ENCODE peak calls at places on chromosomes 13 and 19, in four cellular contexts. J is natural killer cell, P is BE2C, T is PC-9. W is an unnamed sample.

GRCh38 chr19:29326351-29326750 is 113.4 kb upstream of the UQCRFS1 start:
- DNase-seq in P (no peak), T (no peak), J (no peak), W (no peak)

GRCh38 chr19:23116802-23117571 is at the start of gene ZNF730:
- DNase-seq in P (peak; percentile 78), J (peak; percentile 84), T (peak; percentile 23), W (peak; percentile 70)

GRCh38 chr13:40974460-40975407 is 44.4 kb downstream of the ELF1 start:
- DNase-seq in J (no peak), P (peak; percentile 12), T (no peak), W (peak; percentile 58)

GRCh38 chr19:7560271-7560670 is 24.8 kb downstream of the PNPLA6 start:
- DNase-seq in T (no peak), J (no peak), P (no peak), W (no peak)

GRCh38 chr13:102598061-102598460 is 1.3 kb downstream of the TPP2 start:
- DNase-seq in T (no peak), J (no peak), P (no peak), W (no peak)

GRCh38 chr13:30463820-30464495 is 1.8 kb downstream of the HMGB1 start:
- DNase-seq in J (no peak), P (peak; percentile 39), T (no peak), W (no peak)

GRCh38 chr13:24557121-24557520 is 44.5 kb upstream of the PARP4 start:
- DNase-seq in P (no peak), T (no peak), J (no peak), W (no peak)

GRCh38 chr13:46170687-46171086 is 11.3 kb downstream of the LCP1 start:
- DNase-seq in J (no peak), P (no peak), T (no peak), W (no peak)

GRCh38 chr13:27336005-27336673 is 65.5 kb downstream of the RASL11A start:
- DNase-seq in T (no peak), P (no peak), J (no peak), W (no peak)

GRCh38 chr13:87138856-87139255 is 532.3 kb upstream of the SLITRK5 start:
- DNase-seq in P (no peak), J (no peak), T (no peak), W (no peak)

GRCh38 chr13:33745370-33746324 is 72.3 kb upstream of the RFC3 start:
- DNase-seq in T (no peak), J (no peak), P (no peak), W (no peak)

GRCh38 chr13:101291216-101291615 is 125.1 kb downstream of the NALCN start:
- DNase-seq in T (no peak), J (no peak), P (no peak), W (no peak)

GRCh38 chr19:57829316-57829715 is 783 bp upstream of the ZNF587B start:
- DNase-seq in P (no peak), T (no peak), J (no peak), W (no peak)

GRCh38 chr19:44142014-44142523 is 715 bp downstream of the ZNF234 start:
- DNase-seq in T (no peak), P (no peak), J (no peak), W (no peak)

GRCh38 chr19:29326849-29327840 is 114.2 kb upstream of the UQCRFS1 start:
- DNase-seq in P (no peak), T (no peak), J (no peak), W (no peak)

GRCh38 chr13:112213467-112214245 is 146.7 kb downstream of the SOX1 start:
- DNase-seq in J (no peak), T (no peak), P (no peak), W (no peak)

GRCh38 chr13:73599232-73600128 is 534.7 kb downstream of the KLF12 start:
- DNase-seq in T (no peak), P (no peak), J (no peak), W (no peak)

GRCh38 chr19:54062643-54063042 is 1.1 kb downstream of the VSTM1 start:
- DNase-seq in T (no peak), J (no peak), P (no peak), W (no peak)

GRCh38 chr13:78487707-78488106 is 115.6 kb downstream of the POU4F1 start:
- DNase-seq in P (no peak), J (no peak), T (no peak), W (no peak)

GRCh38 chr19:38932425-38933179 is 1.9 kb downstream of the MRPS12 start:
- DNase-seq in J (no peak), T (no peak), P (peak; percentile 56), W (peak; percentile 7)

GRCh38 chr13:27977476-27978300 is 8.6 kb upstream of the CDX2 start:
- DNase-seq in P (no peak), T (no peak), J (no peak), W (no peak)

GRCh38 chr19:38736036-38736412 is 8.2 kb downstream of the CAPN12 start:
- DNase-seq in P (peak; percentile 54), T (peak; percentile 63), J (peak; percentile 58), W (no peak)

GRCh38 chr19:10936661-10937084 is 8.1 kb downstream of the TIMM29 start:
- DNase-seq in T (peak; percentile 45), J (no peak), P (peak; percentile 80), W (peak; percentile 50)

GRCh38 chr13:80571346-80572307 is 230.7 kb upstream of the SPRY2 start:
- DNase-seq in J (no peak), T (no peak), P (peak; percentile 18), W (no peak)

GRCh38 chr13:34734932-34735331 is 207.1 kb upstream of the NBEA start:
- DNase-seq in J (no peak), T (no peak), P (no peak), W (no peak)

GRCh38 chr13:49241296-49241695 is 6.4 kb upstream of the CDADC1 start:
- DNase-seq in P (no peak), T (no peak), J (no peak), W (no peak)

GRCh38 chr13:49238621-49239020 is 9.1 kb upstream of the CDADC1 start:
- DNase-seq in T (peak; percentile 71), J (no peak), P (no peak), W (no peak)

GRCh38 chr13:49235856-49236431 is 11.8 kb upstream of the CDADC1 start:
- DNase-seq in P (no peak), T (no peak), J (no peak), W (no peak)

GRCh38 chr13:49234741-49235140 is 13.0 kb upstream of the CDADC1 start:
- DNase-seq in P (no peak), T (no peak), J (no peak), W (no peak)

DNA sequence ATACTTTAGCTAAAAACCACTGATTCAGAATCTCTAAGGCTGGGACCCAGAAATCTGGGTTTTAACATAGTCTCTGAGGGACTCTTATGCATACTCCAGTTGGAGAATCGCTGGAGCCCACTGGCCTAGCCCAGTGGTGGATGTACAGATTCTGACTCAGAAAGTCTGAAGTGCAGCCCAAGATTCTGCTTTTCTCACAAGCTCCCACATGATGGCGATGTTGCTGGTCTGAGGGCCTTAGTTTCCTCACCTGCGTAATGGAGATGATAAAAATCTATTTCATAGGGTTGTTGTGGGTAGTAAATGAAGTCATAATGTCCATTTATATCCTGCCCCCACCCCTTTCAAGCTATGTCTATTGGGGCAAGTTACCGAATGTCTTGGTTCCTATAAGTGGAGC is 7.7 kb upstream of the CDADC1 start:
- DNase-seq in J (no peak), T (no peak), P (no peak), W (no peak)
- TF ChIP-seq CTCF in J (peak; percentile 37), T (peak; percentile 49), P (peak; percentile 69), W (peak; percentile 47)

GRCh38 chr13:31638577-31638976 is 100.7 kb upstream of the RXFP2 start:
- DNase-seq in J (no peak), T (no peak), P (no peak), W (no peak)

GRCh38 chr13:31639443-31640163 is 99.7 kb upstream of the RXFP2 start:
- DNase-seq in P (no peak), J (no peak), T (no peak), W (no peak)
- TF ChIP-seq CTCF in P (no peak), J (no peak), T (no peak), W (no peak)

GRCh38 chr13:44437356-44438233 is 64.0 kb downstream of the SERP2 start:
- DNase-seq in T (no peak), J (no peak), P (no peak), W (no peak)
- TF ChIP-seq CTCF in T (peak; percentile 70), J (peak; percentile 71), P (peak; percentile 33), W (peak; percentile 22)

DNA sequence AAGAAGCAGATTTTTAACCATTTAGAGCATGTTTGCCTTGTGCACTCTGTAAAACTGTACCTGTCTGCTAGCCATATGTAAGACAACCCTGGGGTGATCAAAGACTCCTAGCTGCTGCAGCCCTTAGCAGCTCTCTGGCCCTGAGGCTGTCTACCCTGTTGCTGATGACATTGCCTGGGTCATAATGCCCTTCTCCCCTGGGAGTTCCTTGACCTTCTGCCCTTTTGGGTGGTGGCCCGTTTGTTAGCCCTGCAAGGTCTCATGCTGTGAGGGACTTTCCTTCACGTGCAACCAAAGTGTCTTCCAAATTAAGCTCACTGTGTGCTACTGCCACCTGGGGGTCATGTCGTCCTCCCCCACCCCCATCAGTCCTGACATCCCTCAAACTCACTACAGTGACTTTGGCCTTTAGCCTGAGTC is 7.4 kb downstream of the GPC6 start:
- DNase-seq in P (no peak), T (no peak), J (no peak), W (no peak)
- TF ChIP-seq CTCF in P (peak; percentile 48), T (no peak), J (no peak), W (peak; percentile 10)

GRCh38 chr19:5826531-5827341 is 12.8 kb downstream of the FUT6 start:
- DNase-seq in T (peak; percentile 56), P (peak; percentile 92), J (no peak), W (no peak)
- TF ChIP-seq CTCF in T (no peak), P (peak; percentile 49), J (no peak), W (peak; percentile 27)

GRCh38 chr13:94433055-94433947 is 46.2 kb downstream of the DCT start:
- DNase-seq in P (no peak), J (no peak), T (no peak), W (no peak)

GRCh38 chr13:94435604-94436226 is 43.8 kb downstream of the DCT start:
- DNase-seq in T (no peak), P (no peak), J (no peak), W (peak; percentile 12)

GRCh38 chr13:94431987-94432386 is 47.5 kb downstream of the DCT start:
- DNase-seq in J (no peak), T (no peak), P (no peak), W (no peak)

GRCh38 chr13:94427313-94427712 is 52.2 kb downstream of the DCT start:
- DNase-seq in P (no peak), T (no peak), J (no peak), W (no peak)

DNA sequence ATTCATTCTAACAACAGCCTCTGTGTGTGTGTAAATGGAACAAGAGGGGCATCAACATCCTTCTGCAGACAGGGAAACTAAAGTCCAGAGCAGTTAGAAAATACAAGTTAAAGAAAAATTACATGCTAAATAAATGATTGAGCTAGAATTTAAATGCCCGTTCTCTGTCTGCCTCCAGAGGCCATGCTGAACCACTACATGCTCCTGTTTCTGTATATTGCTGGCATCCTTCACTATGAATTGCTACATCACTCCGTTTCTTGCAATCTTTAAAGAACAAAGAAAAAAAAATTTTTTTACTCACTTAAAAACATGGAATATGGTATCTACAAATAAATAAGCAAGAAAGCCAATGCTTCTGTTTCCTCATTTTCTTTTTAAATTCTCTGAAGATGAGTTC is 47.9 kb downstream of the DCT start:
- DNase-seq in J (no peak), T (no peak), P (no peak), W (no peak)
- TF ChIP-seq CTCF in J (no peak), T (no peak), P (peak; percentile 7), W (no peak)

W was measured in kidney epithelial cell.